ENCODE peak calls at places on chromosomes 16 and 17, in seven cellular contexts. P, R, F, Y, G, E and Q are unnamed samples.
A peak's percentile ranks its signal among the peaks of the same experiment; 100 is the strongest.

GRCh38 chr16:17691621-17692231 is 221.0 kb upstream of the XYLT1 start:
- DNase-seq in Y (no peak), F (no peak), G (no peak), P (no peak), E (no peak), R (no peak), Q (no peak)

GRCh38 chr17:34613064-34614019 is 34.0 kb downstream of the TMEM132E start:
- DNase-seq in G (no peak), F (peak; percentile 65), E (no peak), R (no peak), P (peak; percentile 53), Y (no peak), Q (no peak)

GRCh38 chr17:8477653-8478441 is 42.2 kb downstream of the NDEL1 start:
- DNase-seq in Y (no peak), F (no peak), E (no peak), G (no peak), R (no peak), P (no peak), Q (no peak)

GRCh38 chr16:90046971-90047713 is 27.9 kb upstream of the DBNDD1 start:
- DNase-seq in G (no peak), E (peak; percentile 58), R (no peak), F (peak; percentile 94), Y (no peak), P (peak; percentile 45), Q (peak; percentile 95)

GRCh38 chr17:48254896-48255295 is 147.3 kb downstream of the SNX11 start:
- DNase-seq in F (no peak), E (no peak), R (no peak), G (no peak), P (peak; percentile 63), Y (peak; percentile 42), Q (no peak)

GRCh38 chr16:69057400-69058378 is 47.8 kb upstream of the HAS3 start:
- DNase-seq in G (peak; percentile 27), E (peak; percentile 91), Y (no peak), F (no peak), P (no peak), R (peak; percentile 93), Q (peak; percentile 91)

GRCh38 chr16:48153689-48154265 is 2.0 kb downstream of the ABCC12 start:
- DNase-seq in Y (no peak), P (no peak), R (no peak), F (no peak), E (no peak), G (no peak), Q (no peak)

GRCh38 chr16:66551362-66551761 is 1.0 kb upstream of the CKLF start:
- DNase-seq in Y (peak; percentile 88), E (peak; percentile 9), R (peak; percentile 37), P (peak; percentile 65), F (peak; percentile 37), G (peak; percentile 74), Q (no peak)

GRCh38 chr16:35249051-35249450 is 1789.6 kb downstream of the TP53TG3F start:
- DNase-seq in R (no peak), G (no peak), F (no peak), P (no peak), Y (no peak), E (no peak), Q (no peak)

GRCh38 chr17:56699186-56699895 is 105.8 kb downstream of the NOG start:
- DNase-seq in F (peak; percentile 88), E (peak; percentile 99), R (peak; percentile 100), P (peak; percentile 80), Y (no peak), G (no peak), Q (peak; percentile 97)

DNA sequence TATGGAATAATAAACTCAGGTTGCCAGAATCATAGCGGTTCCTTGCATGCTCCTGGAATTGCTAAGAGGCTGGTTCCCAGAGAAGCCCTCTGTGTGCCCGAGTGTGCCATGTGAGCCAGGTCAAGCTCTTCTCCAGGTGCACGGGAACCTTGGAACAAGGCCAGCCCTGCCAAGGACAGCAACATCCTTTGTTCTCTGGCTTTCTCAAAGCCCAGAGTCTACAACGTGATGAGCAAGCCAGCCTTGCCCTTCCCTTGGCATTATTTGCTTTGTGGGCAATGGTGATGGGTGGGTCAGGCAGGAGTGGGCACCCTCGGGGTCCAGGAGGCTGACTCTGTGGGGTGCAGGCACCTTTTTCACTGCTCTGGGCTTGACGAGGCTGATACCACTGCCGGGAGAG is 14.2 kb upstream of the SEC14L1 start:
- DNase-seq in R (peak; percentile 97), G (no peak), Y (no peak), P (no peak), F (no peak), E (no peak), Q (no peak)
- H3K27ac ChIP-seq in R (peak overlapping the region; percentile 95), G (no peak overlapping the region), Y (no peak overlapping the region), P (no peak overlapping the region), F (no peak overlapping the region), E (no peak overlapping the region), Q (peak overlapping the region; percentile 11)

GRCh38 chr16:57485091-57485915 is 990 bp downstream of the DOK4 start:
- DNase-seq in P (no peak), G (no peak), E (no peak), R (no peak), F (no peak), Y (no peak), Q (peak; percentile 90)

GRCh38 chr16:57486858-57487834 is 853 bp upstream of the DOK4 start:
- DNase-seq in E (no peak), P (no peak), R (no peak), G (no peak), Y (no peak), F (no peak), Q (peak; percentile 83)

GRCh38 chr16:57493767-57494166 is 7.5 kb upstream of the DOK4 start:
- DNase-seq in Y (no peak), G (no peak), R (no peak), E (no peak), F (no peak), P (no peak), Q (peak; percentile 9)

GRCh38 chr16:57485916-57486857 is at the start of gene DOK4:
- DNase-seq in E (peak; percentile 58), R (peak; percentile 65), Y (peak; percentile 86), P (peak; percentile 89), F (peak; percentile 93), G (peak; percentile 71), Q (peak; percentile 100)

DNA sequence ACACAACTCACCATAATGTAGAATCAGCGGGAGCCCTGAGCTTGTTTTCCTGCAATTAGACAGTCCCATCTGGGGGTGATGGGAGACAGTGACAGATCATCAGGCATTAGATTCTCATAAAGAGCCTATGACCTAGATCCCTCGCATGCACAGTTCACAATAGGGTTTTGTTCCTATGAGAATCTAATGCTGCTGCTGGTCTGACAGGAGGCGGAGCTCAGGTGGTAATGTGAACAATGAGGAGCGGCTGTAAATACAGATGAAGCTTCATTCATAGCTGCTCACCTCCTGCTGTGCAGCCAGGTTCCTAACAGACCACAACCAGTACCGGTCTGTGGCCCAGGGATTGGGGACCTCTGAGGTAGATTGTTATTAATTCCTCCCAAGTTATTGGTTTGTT is 2.9 kb upstream of the DOK4 start:
- DNase-seq in Y (no peak), R (no peak), P (no peak), G (no peak), E (no peak), F (no peak), Q (no peak)
- H3K4me2 ChIP-seq in Y (no peak overlapping the region), R (no peak overlapping the region), P (no peak overlapping the region), G (no peak overlapping the region), E (no peak overlapping the region), F (no peak overlapping the region), Q (no peak overlapping the region)

GRCh38 chr17:77772899-77773358 is 185.6 kb upstream of the TNRC6C start:
- DNase-seq in Y (no peak), G (no peak), F (no peak), P (peak; percentile 32), E (no peak), R (no peak), Q (peak; percentile 67)
- H3K27ac ChIP-seq in Y (no peak overlapping the region), G (no peak overlapping the region), F (no peak overlapping the region), P (no peak overlapping the region), E (no peak overlapping the region), R (no peak overlapping the region), Q (no peak overlapping the region)

GRCh38 chr16:1288813-1289479 is 20.5 kb upstream of the UBE2I start:
- DNase-seq in F (peak; percentile 49), Y (no peak), P (peak; percentile 65), R (no peak), G (no peak), E (no peak), Q (peak; percentile 52)

GRCh38 chr16:1290860-1291575 is 18.4 kb upstream of the UBE2I start:
- DNase-seq in R (no peak), P (no peak), F (no peak), G (peak; percentile 57), E (no peak), Y (no peak), Q (peak; percentile 58)

GRCh38 chr16:1291576-1291974 is 17.9 kb upstream of the UBE2I start:
- DNase-seq in E (no peak), R (no peak), F (no peak), P (no peak), G (no peak), Y (no peak), Q (peak; percentile 51)

GRCh38 chr16:1289480-1289872 is 20.0 kb upstream of the UBE2I start:
- DNase-seq in P (no peak), G (no peak), R (no peak), E (no peak), Y (no peak), F (peak; percentile 31), Q (peak; percentile 48)

DNA sequence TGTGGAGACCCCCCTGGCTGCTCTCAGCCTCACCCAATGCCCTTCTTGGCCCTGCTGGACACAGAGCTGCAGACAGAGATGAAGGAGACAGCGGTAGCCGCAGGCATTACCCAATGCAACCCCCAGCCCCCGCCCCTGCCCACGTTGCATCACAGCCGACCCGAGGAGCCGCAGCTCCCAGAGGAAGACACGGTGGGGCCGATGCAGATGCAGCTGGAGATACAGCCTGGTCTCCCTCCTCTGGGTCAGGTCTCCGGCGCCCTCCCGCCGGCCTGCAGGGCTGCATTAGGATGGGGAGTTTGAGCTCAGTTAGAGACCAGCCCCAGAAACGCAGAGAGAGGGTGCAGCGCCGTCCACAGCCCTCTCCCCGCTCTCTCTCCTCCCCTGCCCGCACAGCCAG is 19.4 kb upstream of the UBE2I start:
- DNase-seq in E (no peak), G (no peak), Y (no peak), P (peak; percentile 56), F (peak; percentile 46), R (no peak), Q (peak; percentile 88)
- H3K4me2 ChIP-seq in E (no peak overlapping the region), G (no peak overlapping the region), Y (no peak overlapping the region), P (peak overlapping the region; percentile 78), F (peak overlapping the region; percentile 74), R (no peak overlapping the region), Q (no peak overlapping the region)